ENCODE peak calls at places on chromosome X, in seven cellular contexts. One of them, this sample, is unnamed.

GRCh38 chrX:150872773-150873336 is 25.6 kb downstream of the CD99L2 start:
- DNase-seq in ascending aorta: no peak
- DNase-seq in psoas muscle: peak; percentile 60
- DNase-seq in tibial nerve: no peak
- DNase-seq in IMR-90: no peak
- DNase-seq in Caco-2: no peak
- DNase-seq in uterus: no peak
- DNase-seq in this sample: no peak

GRCh38 chrX:10574663-10575062 is 45.7 kb downstream of the MID1 start:
- DNase-seq in ascending aorta: no peak
- DNase-seq in uterus: no peak
- DNase-seq in IMR-90: no peak
- DNase-seq in tibial nerve: no peak
- DNase-seq in psoas muscle: no peak
- DNase-seq in Caco-2: no peak
- DNase-seq in this sample: no peak

GRCh38 chrX:118807151-118808017 is 16.2 kb upstream of the ZCCHC12 start:
- DNase-seq in Caco-2: peak; percentile 49
- DNase-seq in ascending aorta: no peak
- DNase-seq in psoas muscle: peak; percentile 69
- DNase-seq in IMR-90: peak; percentile 52
- DNase-seq in tibial nerve: peak; percentile 16
- DNase-seq in uterus: peak; percentile 34
- DNase-seq in this sample: no peak

GRCh38 chrX:8341814-8342590 is 122.6 kb upstream of the VCX3B start:
- DNase-seq in uterus: no peak
- DNase-seq in ascending aorta: no peak
- DNase-seq in Caco-2: no peak
- DNase-seq in psoas muscle: no peak
- DNase-seq in tibial nerve: no peak
- DNase-seq in IMR-90: no peak
- DNase-seq in this sample: no peak

GRCh38 chrX:87299563-87300160 is 217.9 kb upstream of the KLHL4 start:
- DNase-seq in ascending aorta: no peak
- DNase-seq in tibial nerve: no peak
- DNase-seq in psoas muscle: no peak
- DNase-seq in IMR-90: peak; percentile 8
- DNase-seq in uterus: no peak
- DNase-seq in Caco-2: peak; percentile 1
- DNase-seq in this sample: no peak

GRCh38 chrX:23756165-23756564 is 13.1 kb upstream of the ACOT9 start:
- DNase-seq in IMR-90: peak; percentile 41
- DNase-seq in Caco-2: peak; percentile 58
- DNase-seq in ascending aorta: no peak
- DNase-seq in uterus: peak; percentile 25
- DNase-seq in psoas muscle: peak; percentile 56
- DNase-seq in tibial nerve: peak; percentile 63
- DNase-seq in this sample: peak; percentile 62

GRCh38 chrX:40952855-40953254 is 132.4 kb upstream of the USP9X start:
- DNase-seq in IMR-90: peak; percentile 18
- DNase-seq in ascending aorta: no peak
- DNase-seq in psoas muscle: no peak
- DNase-seq in Caco-2: no peak
- DNase-seq in uterus: no peak
- DNase-seq in tibial nerve: no peak
- DNase-seq in this sample: no peak

GRCh38 chrX:153441296-153441695 is 4.6 kb downstream of the TREX2 start:
- DNase-seq in psoas muscle: no peak
- DNase-seq in uterus: no peak
- DNase-seq in Caco-2: no peak
- DNase-seq in tibial nerve: no peak
- DNase-seq in ascending aorta: no peak
- DNase-seq in IMR-90: no peak
- DNase-seq in this sample: no peak

GRCh38 chrX:30489323-30489722 is 88.2 kb downstream of the TASL start:
- DNase-seq in psoas muscle: no peak
- DNase-seq in IMR-90: no peak
- DNase-seq in uterus: no peak
- DNase-seq in tibial nerve: no peak
- DNase-seq in ascending aorta: no peak
- DNase-seq in Caco-2: peak; percentile 7
- DNase-seq in this sample: no peak

GRCh38 chrX:23317799-23318724 is 16.6 kb upstream of the PTCHD1 start:
- DNase-seq in IMR-90: no peak
- DNase-seq in ascending aorta: no peak
- DNase-seq in psoas muscle: no peak
- DNase-seq in tibial nerve: no peak
- DNase-seq in uterus: no peak
- DNase-seq in Caco-2: peak; percentile 34
- DNase-seq in this sample: peak; percentile 34

DNA sequence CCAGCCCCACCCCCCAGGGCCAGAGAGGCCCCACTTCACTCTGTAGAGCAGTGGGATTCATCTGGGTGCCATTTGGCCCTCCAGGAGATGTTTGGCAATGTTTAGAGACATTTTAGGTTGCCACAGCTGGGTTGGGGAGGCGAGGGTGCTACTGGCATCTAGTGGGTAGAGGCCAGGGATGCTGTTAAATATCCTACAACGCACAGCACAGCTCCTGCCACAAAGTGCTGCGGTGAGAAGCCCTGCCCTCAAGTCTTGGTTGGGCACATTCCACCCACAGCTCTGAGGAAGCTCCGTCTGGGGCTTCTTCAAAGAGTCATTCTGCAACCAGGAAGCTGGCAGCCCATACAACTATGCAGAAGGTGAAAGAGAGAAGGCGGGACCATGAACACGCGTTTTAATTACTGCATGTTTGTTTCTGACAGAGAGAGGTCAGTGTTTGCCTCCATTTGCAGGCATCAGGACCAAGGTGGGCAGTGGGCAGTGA is 48.1 kb upstream of the FAM9C start:
- DNase-seq in tibial nerve: no peak
- DNase-seq in Caco-2: no peak
- DNase-seq in psoas muscle: peak; percentile 53
- DNase-seq in IMR-90: no peak
- DNase-seq in uterus: no peak
- DNase-seq in ascending aorta: peak; percentile 26
- DNase-seq in this sample: no peak
- TF ChIP-seq CTCF in tibial nerve: no peak
- TF ChIP-seq CTCF in Caco-2: no peak
- TF ChIP-seq CTCF in psoas muscle: no peak
- TF ChIP-seq CTCF in IMR-90: no peak
- TF ChIP-seq CTCF in uterus: no peak
- TF ChIP-seq CTCF in ascending aorta: no peak
- TF ChIP-seq CTCF in this sample: no peak

GRCh38 chrX:52504551-52504950 is 8.9 kb downstream of the XAGE1A start:
- DNase-seq in Caco-2: no peak
- DNase-seq in ascending aorta: no peak
- DNase-seq in tibial nerve: no peak
- DNase-seq in psoas muscle: no peak
- DNase-seq in IMR-90: no peak
- DNase-seq in uterus: no peak
- DNase-seq in this sample: no peak
- H3K4me1 ChIP-seq in Caco-2: no peaks in the 10 kb centered on the region
- H3K4me1 ChIP-seq in ascending aorta: no peaks in the 10 kb centered on the region
- H3K4me1 ChIP-seq in tibial nerve: no peaks in the 10 kb centered on the region
- H3K4me1 ChIP-seq in psoas muscle: no peaks in the 10 kb centered on the region
- H3K4me1 ChIP-seq in IMR-90: no peaks in the 10 kb centered on the region
- H3K4me1 ChIP-seq in uterus: no peaks in the 10 kb centered on the region
- H3K4me1 ChIP-seq in this sample: no peaks in the 10 kb centered on the region

GRCh38 chrX:133561251-133561650 is 146.0 kb upstream of the GPC4 start:
- DNase-seq in psoas muscle: no peak
- DNase-seq in IMR-90: no peak
- DNase-seq in uterus: no peak
- DNase-seq in ascending aorta: no peak
- DNase-seq in tibial nerve: no peak
- DNase-seq in Caco-2: no peak
- DNase-seq in this sample: no peak
- TF ChIP-seq CTCF in psoas muscle: no peak
- TF ChIP-seq CTCF in IMR-90: no peak
- TF ChIP-seq CTCF in uterus: no peak
- TF ChIP-seq CTCF in ascending aorta: no peak
- TF ChIP-seq CTCF in tibial nerve: no peak
- TF ChIP-seq CTCF in Caco-2: no peak
- TF ChIP-seq CTCF in this sample: no peak

GRCh38 chrX:33205321-33205720 is 6.0 kb downstream of the DMD start:
- DNase-seq in ascending aorta: no peak
- DNase-seq in Caco-2: no peak
- DNase-seq in IMR-90: peak; percentile 5
- DNase-seq in uterus: no peak
- DNase-seq in tibial nerve: no peak
- DNase-seq in psoas muscle: no peak
- DNase-seq in this sample: no peak

GRCh38 chrX:33210156-33210555 is 1.2 kb downstream of the DMD start:
- DNase-seq in ascending aorta: no peak
- DNase-seq in tibial nerve: no peak
- DNase-seq in IMR-90: no peak
- DNase-seq in Caco-2: no peak
- DNase-seq in uterus: no peak
- DNase-seq in psoas muscle: no peak
- DNase-seq in this sample: no peak

GRCh38 chrX:33207056-33207455 is 4.3 kb downstream of the DMD start:
- DNase-seq in Caco-2: no peak
- DNase-seq in ascending aorta: no peak
- DNase-seq in uterus: no peak
- DNase-seq in psoas muscle: no peak
- DNase-seq in IMR-90: peak; percentile 6
- DNase-seq in tibial nerve: no peak
- DNase-seq in this sample: no peak

GRCh38 chrX:33204889-33205288 is 6.5 kb downstream of the DMD start:
- DNase-seq in IMR-90: peak; percentile 59
- DNase-seq in Caco-2: no peak
- DNase-seq in tibial nerve: no peak
- DNase-seq in ascending aorta: no peak
- DNase-seq in psoas muscle: peak; percentile 54
- DNase-seq in uterus: peak; percentile 30
- DNase-seq in this sample: no peak
- H3K4me1 ChIP-seq in IMR-90: no peaks in the 10 kb centered on the region
- H3K4me1 ChIP-seq in Caco-2: no peaks in the 10 kb centered on the region
- H3K4me1 ChIP-seq in tibial nerve: no peaks in the 10 kb centered on the region
- H3K4me1 ChIP-seq in ascending aorta: no peaks in the 10 kb centered on the region
- H3K4me1 ChIP-seq in psoas muscle: peaks cover 4% of the 10 kb centered on the region
- H3K4me1 ChIP-seq in uterus: no peaks in the 10 kb centered on the region
- H3K4me1 ChIP-seq in this sample: no peaks in the 10 kb centered on the region

This sample was measured in lung.